ENCODE peak calls at places on chromosomes 3 and 15, in nine cellular contexts. S, Q, H, T, C, F, E, N and K are unnamed samples.

GRCh38 chr3:33884204-33884561 is 85.8 kb downstream of the PDCD6IP start:
- DNase-seq in S (peak), Q (no peak), H (no peak), T (no peak), C (no peak), F (no peak), E (no peak), N (peak), K (no peak)

GRCh38 chr3:18507333-18507732 is 82.2 kb upstream of the SATB1 start:
- DNase-seq in S (no peak), Q (no peak), H (no peak), T (no peak), C (no peak), F (no peak), E (no peak), N (no peak), K (no peak)

GRCh38 chr3:47476644-47477199 is 981 bp upstream of the SCAP start:
- DNase-seq in S (no peak), Q (no peak), H (no peak), T (no peak), C (no peak), F (no peak), E (no peak), N (peak), K (no peak)

GRCh38 chr3:39113291-39113690 is 5.8 kb downstream of the TTC21A start:
- DNase-seq in S (no peak), Q (no peak), H (no peak), T (no peak), C (no peak), F (no peak), E (no peak), N (no peak), K (no peak)

GRCh38 chr3:127164615-127165014 is 28.3 kb upstream of the PRR23E start:
- DNase-seq in S (no peak), Q (no peak), H (no peak), T (no peak), C (no peak), F (no peak), E (no peak), N (no peak), K (no peak)

GRCh38 chr3:177561769-177562360 is 364.6 kb upstream of the TBL1XR1 start:
- DNase-seq in S (no peak), Q (no peak), H (no peak), T (no peak), C (no peak), F (no peak), E (no peak), N (no peak), K (no peak)

GRCh38 chr3:51670053-51670666 is 892 bp upstream of the TEX264 start:
- DNase-seq in S (no peak), Q (no peak), H (no peak), T (no peak), C (no peak), F (no peak), E (no peak), N (no peak), K (no peak)

GRCh38 chr3:159163656-159164055 is 361.8 kb downstream of the MFSD1 start:
- DNase-seq in S (no peak), Q (no peak), H (no peak), T (no peak), C (no peak), F (no peak), E (no peak), N (no peak), K (no peak)

GRCh38 chr3:59992578-59992977 is 942.8 kb upstream of the CFAP20DC start:
- DNase-seq in S (no peak), Q (no peak), H (no peak), T (no peak), C (no peak), F (no peak), E (no peak), N (no peak), K (no peak)

GRCh38 chr15:64478863-64479262 is 18.5 kb downstream of the ZNF609 start:
- DNase-seq in S (no peak), Q (no peak), H (no peak), T (no peak), C (no peak), F (no peak), E (no peak), N (no peak), K (no peak)

GRCh38 chr3:37456270-37456708 is 281.9 kb upstream of the LRRFIP2 start:
- DNase-seq in S (no peak), Q (peak), H (peak), T (no peak), C (no peak), F (no peak), E (peak), N (peak), K (peak)

GRCh38 chr3:191775451-191776233 is 314.7 kb downstream of the PYDC2 start:
- DNase-seq in S (no peak), Q (no peak), H (no peak), T (peak), C (no peak), F (no peak), E (no peak), N (no peak), K (no peak)

GRCh38 chr3:143134446-143134845 is 14.9 kb downstream of the CHST2 start:
- DNase-seq in S (peak), Q (no peak), H (no peak), T (no peak), C (no peak), F (no peak), E (no peak), N (no peak), K (no peak)

GRCh38 chr3:55647086-55647485 is 160.0 kb upstream of the WNT5A start:
- DNase-seq in S (no peak), Q (no peak), H (no peak), T (no peak), C (no peak), F (no peak), E (no peak), N (no peak), K (no peak)

GRCh38 chr15:63461230-63461629 is 43.2 kb upstream of the USP3 start:
- DNase-seq in S (no peak), Q (no peak), H (no peak), T (no peak), C (no peak), F (no peak), E (no peak), N (no peak), K (no peak)

GRCh38 chr15:82809308-82810060 is at the start of gene WHAMM:
- DNase-seq in S (peak), Q (peak), H (peak), T (peak), C (peak), F (peak), E (peak), N (peak), K (peak)
- TF ChIP-seq POLR2A in S (peak), Q (peak), H (peak), T (peak), C (peak), F (peak), E (peak), N (peak), K (peak)

GRCh38 chr15:42273099-42273899 is at the start of the genes GANC and TMEM87A:
- DNase-seq in S (peak), Q (peak), H (peak), T (peak), C (peak), F (peak), E (peak), N (peak), K (peak)
- TF ChIP-seq POLR2A in S (peak), Q (peak), H (peak), T (peak), C (peak), F (peak), E (peak), N (peak), K (peak)

GRCh38 chr15:40038654-40039543 is at the start of gene SRP14:
- DNase-seq in S (peak), Q (peak), H (peak), T (peak), C (peak), F (peak), E (peak), N (peak), K (peak)
- TF ChIP-seq POLR2A in S (peak), Q (peak), H (peak), T (peak), C (peak), F (peak), E (peak), N (peak), K (peak)

GRCh38 chr15:84980196-84981053 is 1.2 kb upstream of the PDE8A start:
- DNase-seq in S (peak), Q (peak), H (peak), T (peak), C (peak), F (peak), E (peak), N (peak), K (peak)
- TF ChIP-seq POLR2A in S (peak), Q (no peak), H (peak), T (peak), C (peak), F (peak), E (peak), N (no peak), K (peak)

GRCh38 chr3:149221783-149222517 is at the start of gene CP:
- DNase-seq in S (no peak), Q (no peak), H (no peak), T (no peak), C (no peak), F (no peak), E (no peak), N (peak), K (no peak)
- TF ChIP-seq POLR2A in S (no peak), Q (no peak), H (no peak), T (no peak), C (no peak), F (no peak), E (no peak), N (no peak), K (no peak)

GRCh38 chr3:180870008-180870733 is 42.3 kb upstream of the FXR1 start:
- DNase-seq in S (peak), Q (no peak), H (peak), T (no peak), C (no peak), F (peak), E (no peak), N (peak), K (peak)
- TF ChIP-seq POLR2A in S (no peak), Q (no peak), H (no peak), T (no peak), C (no peak), F (peak), E (no peak), N (no peak), K (no peak)

DNA sequence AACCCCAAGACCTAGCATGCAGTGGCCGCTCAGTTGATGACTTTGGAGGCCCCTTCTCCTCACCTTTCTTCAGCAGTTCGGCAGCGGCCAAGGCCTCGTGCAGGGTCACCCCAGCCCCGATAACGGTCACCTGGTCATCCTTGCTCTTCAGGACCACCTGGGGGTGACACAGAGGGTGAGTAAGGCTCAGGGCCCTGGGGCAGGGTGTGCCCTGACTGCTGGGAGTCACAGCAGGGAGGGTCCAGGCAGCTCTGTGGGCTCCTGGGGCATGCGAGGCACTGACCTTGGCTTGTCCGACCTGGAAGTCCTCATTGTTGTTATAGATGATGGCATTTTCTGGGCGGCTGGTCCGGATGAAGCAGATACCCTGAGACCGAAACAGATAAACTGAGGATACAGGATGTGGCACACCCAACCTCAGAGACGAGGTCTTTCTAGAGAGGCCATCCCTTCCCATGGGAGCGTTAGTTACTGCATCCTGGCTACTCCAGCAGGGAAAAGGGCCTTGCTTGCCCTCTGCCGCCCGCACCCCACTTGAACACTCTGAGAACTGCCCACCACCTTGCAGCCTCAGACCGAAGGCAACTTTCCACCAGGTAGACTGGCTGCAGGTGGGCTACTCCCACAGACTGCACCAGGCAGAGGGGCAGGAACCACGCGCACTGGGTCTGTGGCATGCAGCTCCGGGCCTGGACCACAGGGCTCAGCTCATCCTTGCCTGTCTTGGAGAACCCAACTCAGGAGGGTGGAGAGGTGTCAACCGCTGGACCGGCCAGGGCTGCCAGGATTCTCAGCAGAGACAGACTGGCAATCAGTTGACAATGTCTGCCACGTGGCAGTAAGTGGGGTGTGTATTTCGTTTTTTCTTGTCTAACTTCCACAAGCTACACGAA is 27.6 kb downstream of the TKT start:
- DNase-seq in S (no peak), Q (no peak), H (no peak), T (no peak), C (no peak), F (no peak), E (no peak), N (no peak), K (no peak)
- TF ChIP-seq POLR2A in S (no peak), Q (no peak), H (no peak), T (no peak), C (no peak), F (no peak), E (no peak), N (no peak), K (no peak)